ENCODE peak calls at places on chromosomes 7 and 10, in nine cellular contexts. L is osteoblast; Y is neural progenitor cell; U is GM23248; F is CD8-positive, alpha-beta memory T cell; K is neuronal stem cell; H is CD8-positive, alpha-beta T cell; R is A549; I is Panc1. W is an unnamed sample.

GRCh38 chr7:1922071-1922869 is 252.2 kb downstream of the ELFN1 start:
- DNase-seq in R (no peak), L (no peak), F (no peak), U (peak; percentile 86), I (no peak), H (peak; percentile 29), K (no peak), Y (no peak), W (no peak)

GRCh38 chr7:37052673-37053072 is 328.4 kb upstream of the AOAH start:
- DNase-seq in I (no peak), U (peak; percentile 32), L (no peak), K (peak; percentile 67), H (peak; percentile 11), Y (peak; percentile 82), R (peak; percentile 11), F (no peak), W (peak; percentile 16)

GRCh38 chr10:109861051-109861450 is 62.3 kb downstream of the XPNPEP1 start:
- DNase-seq in F (no peak), H (no peak), U (no peak), R (no peak), I (no peak), K (no peak), L (no peak), Y (no peak), W (no peak)

GRCh38 chr10:132146271-132146671 is 40.5 kb upstream of the DPYSL4 start:
- DNase-seq in F (no peak), R (no peak), L (no peak), H (no peak), I (no peak), U (no peak), Y (no peak), K (no peak), W (no peak)

GRCh38 chr7:97043281-97043680 is 18.6 kb upstream of the DLX5 start:
- DNase-seq in Y (no peak), I (no peak), L (peak; percentile 75), H (no peak), K (no peak), R (no peak), F (no peak), U (peak; percentile 47), W (no peak)

GRCh38 chr10:68604441-68604840 is 44.3 kb downstream of the TET1 start:
- DNase-seq in U (no peak), L (no peak), Y (peak; percentile 5), R (no peak), H (no peak), I (no peak), F (no peak), K (no peak), W (no peak)

GRCh38 chr10:17512341-17513001 is 58.1 kb upstream of the ST8SIA6 start:
- DNase-seq in Y (no peak), L (no peak), U (peak; percentile 94), H (no peak), R (peak; percentile 91), I (peak; percentile 88), K (no peak), F (no peak), W (peak; percentile 95)

GRCh38 chr10:70758757-70759514 is 26.2 kb downstream of the TBATA start:
- DNase-seq in R (peak; percentile 67), L (peak; percentile 93), F (peak; percentile 56), K (peak; percentile 62), Y (peak; percentile 84), I (peak; percentile 48), U (peak; percentile 85), H (peak; percentile 74), W (peak; percentile 51)

GRCh38 chr7:123538189-123538714 is 3.9 kb upstream of the IQUB start:
- DNase-seq in L (peak; percentile 32), R (peak; percentile 69), H (no peak), I (peak; percentile 36), K (no peak), U (peak; percentile 88), Y (no peak), F (no peak), W (peak; percentile 26)

GRCh38 chr10:127332631-127333030 is 136.2 kb upstream of the INSYN2A start:
- DNase-seq in F (no peak), I (no peak), R (no peak), H (no peak), U (no peak), K (no peak), L (no peak), Y (no peak), W (no peak)

GRCh38 chr7:1851731-1852531 is 181.9 kb downstream of the ELFN1 start:
- DNase-seq in U (no peak), H (no peak), K (no peak), L (peak; percentile 14), I (no peak), F (no peak), R (no peak), Y (no peak), W (no peak)

GRCh38 chr7:29764227-29764626 is 42.1 kb upstream of the WIPF3 start:
- DNase-seq in H (no peak), F (no peak), L (peak; percentile 9), K (no peak), Y (peak; percentile 53), R (no peak), U (no peak), I (no peak), W (no peak)

GRCh38 chr7:142714375-142714774 is 34.9 kb upstream of the PRSS1 start:
- DNase-seq in L (no peak), U (no peak), F (peak; percentile 42), K (no peak), Y (no peak), I (no peak), R (no peak), H (peak; percentile 28), W (no peak)

GRCh38 chr10:69855346-69856163 is 53.8 kb downstream of the COL13A1 start:
- DNase-seq in Y (no peak), U (no peak), R (no peak), H (no peak), F (no peak), I (no peak), K (no peak), L (no peak), W (no peak)

GRCh38 chr7:156025675-156026074 is 213.4 kb upstream of the SHH start:
- DNase-seq in R (no peak), U (no peak), K (no peak), Y (no peak), I (no peak), L (no peak), H (no peak), F (no peak), W (no peak)

GRCh38 chr7:159027091-159027802 is 117.4 kb downstream of the VIPR2 start:
- DNase-seq in L (no peak), F (no peak), K (no peak), H (no peak), Y (peak; percentile 56), U (no peak), I (no peak), R (peak; percentile 24), W (no peak)

GRCh38 chr10:124240721-124241350 is 147.4 kb upstream of the CHST15 start:
- DNase-seq in R (no peak), I (no peak), H (no peak), F (no peak), Y (peak; percentile 74), U (no peak), K (no peak), L (peak; percentile 39), W (no peak)

GRCh38 chr7:128236924-128237586 is 4.0 kb upstream of the LEP start:
- DNase-seq in F (peak; percentile 18), R (peak; percentile 87), I (peak; percentile 43), U (peak; percentile 92), L (peak; percentile 92), Y (no peak), H (no peak), K (no peak), W (peak; percentile 83)

GRCh38 chr10:48289652-48290238 is 15.2 kb upstream of the FRMPD2 start:
- DNase-seq in Y (peak; percentile 85), K (peak; percentile 72), H (peak; percentile 40), U (peak; percentile 66), L (no peak), I (peak; percentile 60), F (no peak), R (peak; percentile 68), W (peak; percentile 18)

GRCh38 chr10:125513783-125514182 is 169.2 kb downstream of the TEX36 start:
- DNase-seq in K (no peak), Y (no peak), I (no peak), F (no peak), U (no peak), L (no peak), R (no peak), H (no peak), W (no peak)

GRCh38 chr7:121329460-121330052 is 756 bp downstream of the WNT16 start:
- DNase-seq in I (no peak), H (no peak), L (peak; percentile 76), K (peak; percentile 43), R (peak; percentile 40), F (no peak), U (peak; percentile 26), Y (peak; percentile 79), W (peak; percentile 9)

GRCh38 chr10:33179056-33179455 is 155.4 kb downstream of the NRP1 start:
- DNase-seq in Y (no peak), H (no peak), L (no peak), K (no peak), F (no peak), I (no peak), R (no peak), U (no peak), W (no peak)

GRCh38 chr7:131021460-131021859 is 287.5 kb upstream of the KLF14 start:
- DNase-seq in L (no peak), I (no peak), U (no peak), K (no peak), Y (no peak), R (no peak), F (no peak), H (no peak), W (no peak)
- H3K4me3 ChIP-seq in L (no peak overlapping the region), I (no peak overlapping the region), U (no peak overlapping the region), K (no peak overlapping the region), Y (no peak overlapping the region), R (no peak overlapping the region), F (peak overlapping the region; percentile 24), H (no peak overlapping the region), W (no peak overlapping the region)

GRCh38 chr7:40072268-40072667 is 62.2 kb downstream of the MPLKIP start:
- DNase-seq in L (no peak), U (no peak), F (no peak), I (no peak), K (no peak), R (no peak), Y (no peak), H (no peak), W (no peak)
- H3K4me3 ChIP-seq in L (no peak overlapping the region), U (no peak overlapping the region), F (no peak overlapping the region), I (no peak overlapping the region), K (no peak overlapping the region), R (no peak overlapping the region), Y (no peak overlapping the region), H (no peak overlapping the region), W (no peak overlapping the region)

GRCh38 chr7:91876391-91877133 is 3.9 kb downstream of the MTERF1 start:
- DNase-seq in F (no peak), U (peak; percentile 43), L (peak; percentile 34), R (peak; percentile 22), I (no peak), H (no peak), Y (no peak), K (no peak), W (no peak)
- H3K4me3 ChIP-seq in F (no peak overlapping the region), U (no peak overlapping the region), L (no peak overlapping the region), R (no peak overlapping the region), I (no peak overlapping the region), H (no peak overlapping the region), Y (no peak overlapping the region), K (no peak overlapping the region), W (no peak overlapping the region)

GRCh38 chr7:134327896-134328295 is 11.2 kb upstream of the SLC35B4 start:
- DNase-seq in R (peak; percentile 87), K (peak; percentile 53), I (peak; percentile 38), Y (peak; percentile 78), H (peak; percentile 63), L (peak; percentile 67), F (peak; percentile 44), U (peak; percentile 60), W (peak; percentile 10)
- H3K4me3 ChIP-seq in R (no peak overlapping the region), K (no peak overlapping the region), I (no peak overlapping the region), Y (no peak overlapping the region), H (no peak overlapping the region), L (no peak overlapping the region), F (no peak overlapping the region), U (no peak overlapping the region), W (no peak overlapping the region)

W was measured in MG63.